ENCODE peak calls at places on chromosomes 4 and X, in six cellular contexts. N, C, F, E, U and Q are unnamed samples.

GRCh38 chr4:2480649-2481048 is 11.7 kb downstream of the RNF4 start:
- DNase-seq in C (no peak), E (no peak), U (no peak), F (no peak), N (no peak), Q (no peak)

GRCh38 chr4:156576946-156577345 is 394.7 kb downstream of the PDGFC start:
- DNase-seq in N (no peak), U (no peak), E (no peak), C (no peak), F (no peak), Q (no peak)

GRCh38 chr4:10093801-10094552 is 22.6 kb downstream of the WDR1 start:
- DNase-seq in F (peak; percentile 84), C (peak; percentile 71), U (peak; percentile 71), E (no peak), N (peak; percentile 42), Q (no peak)

GRCh38 chr4:185467101-185467500 is 4.4 kb downstream of the CCDC110 start:
- DNase-seq in E (no peak), U (no peak), C (no peak), N (no peak), F (no peak), Q (no peak)

GRCh38 chrX:1582686-1583437 is 8.5 kb upstream of the AKAP17A start:
- DNase-seq in F (no peak), C (no peak), E (peak; percentile 39), N (peak; percentile 52), U (peak; percentile 86), Q (peak; percentile 14)

GRCh38 chrX:9340619-9341304 is 124.1 kb upstream of the TBL1X start:
- DNase-seq in C (peak; percentile 21), U (peak; percentile 83), N (peak; percentile 28), F (peak; percentile 63), E (peak; percentile 72), Q (peak; percentile 65)

GRCh38 chr4:54085284-54085683 is 14.7 kb upstream of the GSX2 start:
- DNase-seq in N (peak; percentile 73), F (no peak), U (no peak), C (no peak), E (no peak), Q (no peak)

GRCh38 chrX:155056877-155057792 is 13.8 kb downstream of the CMC4 start:
- DNase-seq in U (peak; percentile 47), N (peak; percentile 72), F (peak; percentile 68), C (peak; percentile 66), E (peak; percentile 69), Q (peak; percentile 15)

GRCh38 chrX:124507276-124507675 is 160.9 kb downstream of the SH2D1A start:
- DNase-seq in E (no peak), F (no peak), C (no peak), U (no peak), N (no peak), Q (no peak)

GRCh38 chrX:149638860-149639259 is 7.3 kb upstream of the TMEM185A start:
- DNase-seq in C (no peak), F (no peak), E (no peak), N (no peak), U (no peak), Q (no peak)

GRCh38 chrX:49264460-49264859 is at the start of gene FOXP3:
- DNase-seq in U (no peak), C (no peak), F (no peak), N (no peak), E (no peak), Q (no peak)

GRCh38 chrX:17605676-17606075 is 131.6 kb upstream of the SCML1 start:
- DNase-seq in F (no peak), C (no peak), U (no peak), N (peak; percentile 19), E (no peak), Q (no peak)

GRCh38 chrX:136065044-136065671 is 79.9 kb downstream of the SLC9A6 start:
- DNase-seq in C (no peak), U (peak; percentile 66), F (peak; percentile 60), E (peak; percentile 60), N (peak; percentile 10), Q (peak; percentile 63)

GRCh38 chr4:135249006-135249405 is 1047.4 kb upstream of the PABPC4L start:
- DNase-seq in F (no peak), N (no peak), C (no peak), U (no peak), E (peak; percentile 65), Q (no peak)

GRCh38 chr4:15557806-15558550 is 88.3 kb downstream of the CC2D2A start:
- DNase-seq in F (no peak), C (no peak), E (no peak), N (no peak), U (no peak), Q (no peak)

GRCh38 chrX:145751943-145752342 is 65.7 kb upstream of the SLITRK2 start:
- DNase-seq in F (no peak), N (peak; percentile 3), C (no peak), U (no peak), E (no peak), Q (no peak)

GRCh38 chrX:1870421-1870820 is 255.6 kb downstream of the ASMT start:
- DNase-seq in U (no peak), F (no peak), C (no peak), N (no peak), E (no peak), Q (no peak)

GRCh38 chrX:153411255-153411987 is at the start of gene ZFP92:
- DNase-seq in E (no peak), C (peak; percentile 27), F (no peak), U (peak; percentile 34), N (peak; percentile 26), Q (no peak)

GRCh38 chr4:176791591-176792347 is 953 bp downstream of the VEGFC start:
- DNase-seq in N (peak; percentile 29), C (peak; percentile 37), U (no peak), E (peak; percentile 6), F (peak; percentile 47), Q (peak; percentile 22)

GRCh38 chr4:39466747-39467146 is 7.9 kb downstream of the LIAS start:
- DNase-seq in U (no peak), F (no peak), N (no peak), E (no peak), C (no peak), Q (no peak)

GRCh38 chr4:184792950-184793555 is 32.7 kb downstream of the ACSL1 start:
- DNase-seq in E (peak; percentile 24), N (peak; percentile 46), U (peak; percentile 43), F (no peak), C (peak; percentile 60), Q (peak; percentile 51)

GRCh38 chr4:124449881-124450280 is 262.7 kb downstream of the ANKRD50 start:
- DNase-seq in F (no peak), E (no peak), U (no peak), C (no peak), N (no peak), Q (no peak)

GRCh38 chr4:142845293-142846070 is 619 bp downstream of the INPP4B start:
- DNase-seq in E (no peak), N (no peak), C (peak; percentile 28), F (peak; percentile 50), U (no peak), Q (peak; percentile 9)

GRCh38 chrX:23478561-23478960 is 143.9 kb downstream of the PTCHD1 start:
- DNase-seq in N (no peak), E (no peak), C (no peak), F (no peak), U (no peak), Q (no peak)

GRCh38 chr4:20639346-20639745 is 60.9 kb upstream of the PACRGL start:
- DNase-seq in F (no peak), E (no peak), U (no peak), C (no peak), N (no peak), Q (no peak)

GRCh38 chr4:6892190-6892908 is 17.3 kb upstream of the TBC1D14 start:
- DNase-seq in F (peak; percentile 76), C (peak; percentile 47), N (peak; percentile 79), E (no peak), U (peak; percentile 56), Q (peak; percentile 60)

GRCh38 chr4:182971702-182972101 is 54.5 kb upstream of the DCTD start:
- DNase-seq in U (no peak), C (no peak), E (no peak), N (no peak), F (no peak), Q (no peak)

DNA sequence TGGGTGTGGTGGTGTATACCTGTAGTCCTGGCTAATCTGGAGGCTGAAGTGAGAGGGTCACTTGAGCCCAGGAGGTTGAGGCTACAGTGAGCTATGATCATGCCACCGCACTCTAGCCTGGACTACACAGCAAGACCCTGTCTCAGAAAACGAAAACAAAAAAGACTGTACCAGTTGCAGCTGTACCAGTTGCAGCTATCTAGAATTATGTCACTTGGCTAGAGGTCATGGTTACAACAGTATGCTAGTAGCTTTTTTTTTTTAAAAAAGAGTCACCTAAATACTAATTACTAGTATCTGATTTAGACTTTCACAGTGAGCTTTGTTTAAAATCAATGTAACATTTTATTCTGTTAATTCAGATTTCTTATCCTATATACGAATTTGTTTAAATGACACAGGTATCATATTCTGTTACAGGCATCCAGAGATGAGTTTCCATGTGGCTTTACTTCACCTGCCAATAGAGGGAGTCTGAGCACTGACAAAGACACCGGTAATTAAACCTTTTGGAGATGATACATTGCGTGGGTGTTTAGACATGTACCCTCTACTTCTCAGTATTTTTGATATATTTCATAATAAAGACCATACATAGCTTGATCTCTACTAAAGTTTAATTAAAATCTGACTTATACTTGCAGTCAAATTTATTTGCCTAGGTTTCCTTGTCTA is 100.2 kb upstream of the IL13RA1 start:
- DNase-seq in U (no peak), N (no peak), E (peak; percentile 7), F (no peak), C (no peak), Q (no peak)
- H3K4me3 ChIP-seq in U (no peak overlapping the region), N (no peak overlapping the region), E (no peak overlapping the region), F (no peak overlapping the region), C (no peak overlapping the region), Q (no peak overlapping the region)

DNA sequence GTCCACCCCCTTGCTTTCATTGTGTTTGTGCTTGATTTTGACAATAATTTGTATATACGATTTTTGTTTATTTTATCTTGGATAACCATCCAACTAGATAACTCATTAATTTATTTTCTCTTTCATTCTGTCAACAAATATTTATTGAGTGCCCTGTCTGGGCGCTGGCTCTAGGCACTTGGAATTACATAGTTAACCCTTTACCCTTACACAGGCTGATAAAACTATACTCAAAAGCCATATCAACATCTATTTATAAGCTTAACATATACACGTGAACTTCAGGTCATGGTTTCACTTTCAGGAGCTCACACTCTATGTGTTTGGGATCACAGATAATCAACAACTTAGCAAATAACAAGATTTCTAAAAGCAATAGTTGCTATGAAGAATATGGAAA is 226.3 kb upstream of the PPARGC1A start:
- DNase-seq in U (no peak), E (no peak), N (no peak), C (no peak), F (no peak), Q (no peak)
- H3K4me1 ChIP-seq in U (no peaks in the 10 kb centered on the region), E (no peaks in the 10 kb centered on the region), N (no peaks in the 10 kb centered on the region), C (no peaks in the 10 kb centered on the region), F (no peaks in the 10 kb centered on the region), Q (no peaks in the 10 kb centered on the region)

DNA sequence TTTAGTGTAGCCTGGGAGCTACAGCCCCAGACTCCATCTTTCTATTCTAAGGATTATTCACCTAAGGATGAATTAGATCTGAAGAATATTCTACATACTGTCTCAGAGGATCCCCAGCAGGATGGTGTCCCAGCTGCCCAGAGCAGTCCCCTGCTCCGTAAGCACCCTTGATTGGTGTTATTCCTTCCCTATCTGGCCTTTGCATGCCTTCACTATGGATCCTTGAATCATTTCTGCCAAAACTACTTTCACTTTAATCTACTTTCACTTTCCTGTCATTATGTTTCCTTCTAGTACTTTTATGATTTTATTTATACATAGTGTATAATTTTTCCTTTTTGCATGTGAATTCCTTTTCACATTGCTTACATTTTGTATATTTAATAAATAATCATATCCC is 39.2 kb downstream of the ARHGAP24 start:
- DNase-seq in E (no peak), F (no peak), N (no peak), C (no peak), U (no peak), Q (no peak)
- H3K4me3 ChIP-seq in E (no peak overlapping the region), F (no peak overlapping the region), N (no peak overlapping the region), C (no peak overlapping the region), U (no peak overlapping the region), Q (no peak overlapping the region)

GRCh38 chr4:8270418-8270771 is 841 bp downstream of the HTRA3 start:
- DNase-seq in N (no peak), E (no peak), U (no peak), C (no peak), F (no peak), Q (no peak)
- H3K4me1 ChIP-seq in N (peaks cover 4% of the 10 kb centered on the region), E (peaks cover 21% of the 10 kb centered on the region), U (no peaks in the 10 kb centered on the region), C (peaks cover 42% of the 10 kb centered on the region), F (no peaks in the 10 kb centered on the region), Q (peaks cover 6% of the 10 kb centered on the region)